ENCODE peak calls at places on chromosomes 13 and 19, in nine cellular contexts. C is WERI-Rb-1; Z is CD8-positive, alpha-beta T cell; T is AG09309; P is AG04450; X is DND-41; S is upper lobe of left lung; K is bronchial epithelial cell; F is GM23338. W is an unnamed sample.

GRCh38 chr13:20521388-20521787 is 4.3 kb downstream of the CRYL1 start:
- DNase-seq in X (no peak), F (peak), T (no peak), Z (no peak), P (no peak), S (no peak), C (no peak), K (no peak), W (no peak)

GRCh38 chr19:943551-944170 is 17.8 kb downstream of the ARID3A start:
- DNase-seq in C (no peak), K (no peak), Z (no peak), S (no peak), X (no peak), P (no peak), T (no peak), F (no peak), W (no peak)

GRCh38 chr19:30153326-30154210 is 211.5 kb downstream of the URI1 start:
- DNase-seq in X (no peak), P (no peak), T (no peak), Z (no peak), K (no peak), C (no peak), S (no peak), F (no peak), W (peak)

GRCh38 chr19:38486731-38487336 is 53.3 kb downstream of the RYR1 start:
- DNase-seq in Z (no peak), X (no peak), T (no peak), F (no peak), K (no peak), S (no peak), P (no peak), C (no peak), W (no peak)

GRCh38 chr19:51965583-51965982 is 21.1 kb downstream of the ZNF350 start:
- DNase-seq in X (no peak), P (no peak), K (no peak), Z (no peak), F (no peak), S (no peak), C (no peak), T (no peak), W (no peak)

GRCh38 chr13:51453308-51453958 is 597 bp upstream of the INTS6 start:
- DNase-seq in S (no peak), F (peak), C (peak), K (no peak), T (no peak), P (no peak), X (peak), Z (peak), W (peak)

GRCh38 chr13:110341445-110342247 is 34.6 kb downstream of the COL4A2 start:
- DNase-seq in Z (no peak), K (peak), C (peak), F (no peak), P (no peak), X (no peak), S (no peak), T (no peak), W (no peak)

GRCh38 chr19:58499021-58499927 is 12.5 kb downstream of the SLC27A5 start:
- DNase-seq in K (peak), X (peak), S (peak), T (peak), C (peak), Z (peak), P (peak), F (peak), W (peak)

GRCh38 chr13:100039740-100040139 is 49.2 kb upstream of the PCCA start:
- DNase-seq in Z (no peak), X (no peak), P (no peak), C (no peak), T (no peak), F (no peak), K (peak), S (no peak), W (no peak)

GRCh38 chr19:7928334-7928706 is 2.4 kb upstream of the CTXN1 start:
- DNase-seq in K (no peak), Z (no peak), X (no peak), S (no peak), P (no peak), F (no peak), C (peak), T (no peak), W (no peak)

GRCh38 chr13:24540236-24541126 is 27.9 kb upstream of the PARP4 start:
- DNase-seq in S (no peak), T (no peak), Z (no peak), C (peak), K (no peak), F (peak), P (no peak), X (no peak), W (no peak)

GRCh38 chr19:3471954-3472655 is 8.2 kb downstream of the SMIM24 start:
- DNase-seq in P (no peak), S (no peak), C (peak), T (no peak), F (no peak), Z (peak), X (peak), K (no peak), W (peak)

GRCh38 chr13:48006396-48006795 is 5.3 kb upstream of the SUCLA2 start:
- DNase-seq in P (no peak), C (no peak), K (peak), Z (no peak), T (peak), F (no peak), S (no peak), X (no peak), W (no peak)

GRCh38 chr19:2627319-2627829 is 75.1 kb downstream of the GNG7 start:
- DNase-seq in X (peak), F (no peak), C (no peak), K (peak), S (peak), Z (no peak), T (peak), P (peak), W (peak)

GRCh38 chr19:13098291-13099072 is 4.2 kb downstream of the LYL1 start:
- DNase-seq in S (peak), F (peak), C (no peak), X (no peak), K (peak), Z (no peak), P (no peak), T (no peak), W (peak)

GRCh38 chr13:31909889-31910551 is 121.6 kb upstream of the FRY start:
- DNase-seq in C (peak), P (peak), T (no peak), F (peak), Z (peak), S (peak), K (peak), X (peak), W (peak)

GRCh38 chr13:97367016-97367415 is 67.0 kb upstream of the RAP2A start:
- DNase-seq in P (no peak), X (peak), S (peak), Z (no peak), K (no peak), C (no peak), T (peak), F (no peak), W (no peak)

GRCh38 chr13:105874808-105875207 is 660.7 kb downstream of the EFNB2 start:
- DNase-seq in P (no peak), C (no peak), T (no peak), S (no peak), X (no peak), K (no peak), F (no peak), Z (no peak), W (no peak)

GRCh38 chr19:5667751-5668271 is 12.5 kb downstream of the MICOS13 start:
- DNase-seq in S (no peak), P (no peak), C (peak), Z (no peak), K (no peak), X (no peak), F (peak), T (no peak), W (no peak)

GRCh38 chr19:5358173-5358800 is 17.7 kb upstream of the PTPRS start:
- DNase-seq in K (no peak), F (peak), X (no peak), S (no peak), C (peak), Z (no peak), T (no peak), P (no peak), W (no peak)

GRCh38 chr13:24176351-24177101 is 16.0 kb downstream of the SPATA13 start:
- DNase-seq in X (no peak), S (no peak), Z (no peak), K (no peak), P (no peak), C (no peak), F (no peak), T (no peak), W (no peak)

GRCh38 chr13:98835156-98835555 is 82.7 kb upstream of the SLC15A1 start:
- DNase-seq in S (no peak), C (no peak), Z (no peak), K (no peak), P (no peak), X (no peak), T (no peak), F (no peak), W (no peak)

GRCh38 chr13:47679391-47679790 is 321.7 kb downstream of the SUCLA2 start:
- DNase-seq in F (no peak), K (peak), S (no peak), C (no peak), X (no peak), T (peak), P (no peak), Z (no peak), W (no peak)

GRCh38 chr13:106796280-106797047 is 228.5 kb upstream of the ARGLU1 start:
- DNase-seq in K (no peak), S (no peak), X (no peak), C (no peak), F (peak), P (no peak), Z (no peak), T (no peak), W (no peak)

GRCh38 chr13:73745190-73745589 is 389.0 kb downstream of the KLF12 start:
- DNase-seq in Z (no peak), T (no peak), P (no peak), F (no peak), C (no peak), X (no peak), K (no peak), S (no peak), W (no peak)

GRCh38 chr19:22354665-22355064 is 67.5 kb downstream of the ZNF98 start:
- DNase-seq in P (no peak), F (no peak), T (no peak), C (no peak), Z (no peak), S (no peak), X (no peak), K (no peak), W (no peak)

GRCh38 chr13:73001971-73002370 is 56.8 kb upstream of the KLF5 start:
- DNase-seq in S (no peak), Z (no peak), F (no peak), X (no peak), P (no peak), C (no peak), T (no peak), K (no peak), W (no peak)

GRCh38 chr13:63706751-63707150 is 2291.1 kb upstream of the PCDH20 start:
- DNase-seq in Z (no peak), S (no peak), X (no peak), K (no peak), C (no peak), T (no peak), F (no peak), P (no peak), W (no peak)

GRCh38 chr19:50803633-50804419 is 13.6 kb downstream of the ACP4 start:
- DNase-seq in X (no peak), K (no peak), P (no peak), S (no peak), F (peak), C (peak), T (no peak), Z (no peak), W (peak)

GRCh38 chr13:61406275-61406674 is 9.4 kb downstream of the PCDH20 start:
- DNase-seq in T (no peak), P (no peak), Z (no peak), K (peak), C (no peak), F (no peak), S (no peak), X (no peak), W (no peak)

GRCh38 chr19:46654621-46655152 is 6.3 kb downstream of the DACT3 start:
- DNase-seq in F (peak), C (no peak), P (no peak), X (no peak), T (no peak), S (no peak), Z (no peak), K (no peak), W (no peak)

GRCh38 chr13:102870677-102871415 is 25.0 kb downstream of the ERCC5 start:
- DNase-seq in C (peak), Z (peak), T (no peak), S (peak), K (peak), P (no peak), F (peak), X (peak), W (peak)

GRCh38 chr13:70505809-70506208 is 397.6 kb upstream of the KLHL1 start:
- DNase-seq in S (no peak), T (no peak), K (peak), F (peak), P (no peak), C (no peak), Z (no peak), X (no peak), W (no peak)

GRCh38 chr19:40815223-40815622 is 16.2 kb downstream of the EGLN2 start:
- DNase-seq in S (no peak), F (no peak), K (no peak), T (no peak), C (peak), P (no peak), Z (no peak), X (no peak), W (no peak)

DNA sequence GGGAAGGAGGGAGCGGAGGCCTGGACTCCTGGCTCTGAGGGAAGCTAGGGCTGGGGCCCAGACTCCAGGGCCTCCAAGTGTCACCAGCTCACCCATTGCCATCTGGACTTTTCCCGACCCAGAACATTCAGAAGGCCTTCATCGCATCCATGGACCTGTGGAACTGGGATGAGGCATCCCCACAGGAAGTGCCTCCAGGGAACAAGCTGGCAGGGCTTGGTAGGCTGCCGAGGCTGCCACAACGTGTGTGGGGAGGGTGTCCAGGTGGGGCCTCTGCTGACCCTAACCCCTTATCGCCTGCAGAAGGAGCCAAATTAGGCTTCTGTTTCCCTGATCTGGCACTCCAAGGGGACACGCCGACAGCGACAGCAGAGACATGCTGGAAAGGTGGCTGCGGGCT is 767 bp downstream of the ETV2 start:
- DNase-seq in T (no peak), S (no peak), C (no peak), Z (no peak), F (peak), K (no peak), P (no peak), X (no peak), W (no peak)
- H3K4me3 ChIP-seq in T (no peak), S (no peak), C (no peak), Z (no peak), F (peak), K (no peak), P (no peak), X (no peak), W (peak)

DNA sequence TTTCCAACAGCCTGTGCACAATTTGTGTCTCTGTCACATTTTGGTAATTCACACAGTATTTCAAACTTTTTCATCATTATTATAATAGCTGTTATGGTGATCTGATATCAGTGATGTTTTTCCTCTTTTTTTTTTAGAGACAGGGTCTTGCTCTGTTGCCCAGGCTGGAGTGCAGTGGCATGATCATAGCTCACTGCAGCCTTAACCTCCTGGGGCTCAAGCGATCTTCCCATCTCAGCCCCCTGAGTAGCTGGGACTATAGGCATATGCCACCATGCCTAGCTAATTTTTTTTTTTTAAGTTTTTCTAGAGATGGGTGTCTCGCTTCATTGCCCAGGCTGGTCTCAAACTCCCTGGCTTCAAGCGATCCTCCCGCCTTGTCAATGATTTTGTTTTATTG is 5.8 kb downstream of the MARK4 start:
- DNase-seq in F (no peak), T (no peak), S (no peak), Z (no peak), X (no peak), C (no peak), P (no peak), K (no peak), W (no peak)
- H3K4me3 ChIP-seq in F (no peak), T (no peak), S (no peak), Z (no peak), X (no peak), C (no peak), P (no peak), K (no peak), W (no peak)

GRCh38 chr13:114228176-114228575 is 6.5 kb upstream of the CDC16 start:
- DNase-seq in S (no peak), X (no peak), P (no peak), K (no peak), F (no peak), C (no peak), Z (no peak), T (no peak), W (no peak)

GRCh38 chr13:114230117-114230516 is 4.6 kb upstream of the CDC16 start:
- DNase-seq in T (no peak), P (no peak), X (no peak), S (no peak), F (peak), K (no peak), Z (no peak), C (no peak), W (no peak)

GRCh38 chr13:114231886-114232285 is 2.8 kb upstream of the CDC16 start:
- DNase-seq in Z (no peak), T (no peak), C (no peak), X (no peak), S (no peak), K (no peak), P (no peak), F (no peak), W (no peak)

GRCh38 chr13:114229486-114229885 is 5.2 kb upstream of the CDC16 start:
- DNase-seq in S (no peak), F (peak), K (no peak), X (no peak), Z (no peak), C (no peak), P (no peak), T (peak), W (no peak)

DNA sequence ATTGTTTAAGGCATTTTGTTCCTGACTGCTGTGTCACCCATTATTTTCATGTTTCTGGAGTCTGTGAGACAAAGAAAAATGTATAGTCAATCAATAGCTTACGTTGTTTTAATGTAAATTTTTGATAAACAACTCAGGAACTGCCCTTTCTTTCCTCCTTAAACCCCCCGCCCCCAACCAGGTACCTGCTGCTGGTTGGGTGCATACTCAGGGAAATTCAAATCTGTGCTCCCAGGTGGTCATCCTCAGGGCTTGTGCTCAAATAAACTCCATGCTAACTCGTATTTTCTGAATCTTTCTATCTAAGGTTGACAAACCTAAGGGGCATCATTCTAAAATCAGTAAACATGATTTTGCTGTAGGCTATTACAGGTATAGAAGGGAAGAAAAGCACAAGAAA is 4.1 kb upstream of the CDC16 start:
- DNase-seq in X (no peak), F (peak), T (no peak), S (no peak), P (no peak), C (no peak), Z (no peak), K (no peak), W (no peak)
- H3K4me3 ChIP-seq in X (no peak), F (peak), T (no peak), S (no peak), P (no peak), C (no peak), Z (no peak), K (no peak), W (no peak)

DNA sequence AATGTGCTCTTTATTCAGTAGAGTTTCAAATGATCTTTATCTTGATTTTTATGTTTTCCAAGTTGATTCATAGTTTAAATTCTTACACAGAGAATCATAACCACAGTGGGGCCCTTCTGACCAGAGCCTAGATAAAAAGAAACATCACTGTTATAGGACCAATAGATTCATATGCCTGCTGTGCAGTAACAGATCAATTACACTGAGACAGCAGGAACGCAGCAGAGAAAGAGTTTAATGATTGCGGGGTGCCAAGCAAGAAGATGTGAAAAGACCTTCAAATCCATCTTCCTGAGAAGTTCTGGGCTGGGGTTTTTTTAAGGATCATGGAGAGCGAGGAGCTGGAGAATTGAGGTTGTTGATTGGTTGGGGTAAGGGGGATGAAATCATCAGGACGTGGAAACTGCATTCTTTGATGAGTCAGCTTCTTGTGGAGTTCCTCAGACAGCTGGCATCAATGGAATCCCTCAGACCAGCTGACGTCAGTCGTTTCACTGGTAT is 346.6 kb downstream of the TBC1D4 start:
- DNase-seq in P (peak), K (peak), X (no peak), Z (no peak), T (peak), C (no peak), F (no peak), S (no peak), W (no peak)
- H3K4me3 ChIP-seq in P (no peak), K (no peak), X (no peak), Z (no peak), T (no peak), C (no peak), F (no peak), S (no peak), W (no peak)

DNA sequence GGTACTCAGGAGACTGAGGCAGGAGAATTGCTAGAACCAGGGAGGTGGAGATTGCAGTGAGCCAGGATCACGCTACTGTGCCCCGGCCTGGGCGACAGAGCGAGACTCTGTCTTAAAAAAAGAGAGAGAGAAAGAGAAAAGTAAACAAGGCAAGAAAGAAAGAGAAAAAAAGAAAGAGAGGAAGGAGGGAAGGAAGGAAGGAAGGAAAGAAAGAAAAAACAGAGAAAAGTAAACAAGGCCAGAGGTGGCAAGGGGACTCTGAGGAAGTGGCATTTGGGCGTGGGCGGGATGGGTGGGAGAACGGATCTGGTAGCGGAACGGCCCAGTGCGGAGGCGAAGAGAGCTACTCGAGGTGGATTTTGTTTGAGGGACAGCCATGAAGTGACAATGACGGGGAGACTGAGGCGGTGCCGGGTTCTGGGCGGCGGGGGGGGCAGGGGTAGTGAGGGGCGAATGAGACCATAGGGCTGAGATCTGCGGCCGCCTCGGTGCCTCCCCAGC is 7.4 kb upstream of the ARRDC2 start:
- DNase-seq in S (no peak), X (no peak), C (no peak), P (no peak), Z (no peak), T (no peak), F (no peak), K (no peak), W (no peak)
- H3K4me3 ChIP-seq in S (no peak), X (peak), C (peak), P (peak), Z (peak), T (peak), F (peak), K (peak), W (peak)